ENCODE peak calls at places on chromosomes 7 and 10, in eight cellular contexts. One of them, this sample, is unnamed.
A peak's percentile ranks its signal among the peaks of the same experiment; 100 is the strongest.

GRCh38 chr10:109992485-109992884 is 15.3 kb upstream of the ADD3 start:
- DNase-seq in CD4-positive, alpha-beta T cell: no peak
- DNase-seq in esophagus squamous epithelium: no peak
- DNase-seq in SK-N-SH: no peak
- DNase-seq in retinal pigment epithelial cell: no peak
- DNase-seq in dorsolateral prefrontal cortex: no peak
- DNase-seq in endothelial cell: no peak
- DNase-seq in tibial nerve: no peak
- DNase-seq in this sample: no peak

GRCh38 chr10:69588358-69588757 is 15.1 kb upstream of the NEUROG3 start:
- DNase-seq in CD4-positive, alpha-beta T cell: no peak
- DNase-seq in esophagus squamous epithelium: no peak
- DNase-seq in SK-N-SH: no peak
- DNase-seq in retinal pigment epithelial cell: no peak
- DNase-seq in dorsolateral prefrontal cortex: no peak
- DNase-seq in endothelial cell: no peak
- DNase-seq in tibial nerve: no peak
- DNase-seq in this sample: no peak

GRCh38 chr7:36742911-36743775 is 18.8 kb upstream of the AOAH start:
- DNase-seq in CD4-positive, alpha-beta T cell: no peak
- DNase-seq in esophagus squamous epithelium: no peak
- DNase-seq in SK-N-SH: no peak
- DNase-seq in retinal pigment epithelial cell: no peak
- DNase-seq in dorsolateral prefrontal cortex: no peak
- DNase-seq in endothelial cell: no peak
- DNase-seq in tibial nerve: no peak
- DNase-seq in this sample: no peak

GRCh38 chr10:6667679-6668270 is 87.7 kb upstream of the PRKCQ start:
- DNase-seq in CD4-positive, alpha-beta T cell: no peak
- DNase-seq in esophagus squamous epithelium: no peak
- DNase-seq in SK-N-SH: peak; percentile 48
- DNase-seq in retinal pigment epithelial cell: no peak
- DNase-seq in dorsolateral prefrontal cortex: no peak
- DNase-seq in endothelial cell: peak; percentile 64
- DNase-seq in tibial nerve: peak; percentile 16
- DNase-seq in this sample: peak; percentile 53

GRCh38 chr7:46791180-46791579 is 790.7 kb downstream of the TNS3 start:
- DNase-seq in CD4-positive, alpha-beta T cell: no peak
- DNase-seq in esophagus squamous epithelium: no peak
- DNase-seq in SK-N-SH: no peak
- DNase-seq in retinal pigment epithelial cell: peak; percentile 37
- DNase-seq in dorsolateral prefrontal cortex: no peak
- DNase-seq in endothelial cell: no peak
- DNase-seq in tibial nerve: no peak
- DNase-seq in this sample: no peak

GRCh38 chr7:102227371-102227770 is 59.3 kb upstream of the SH2B2 start:
- DNase-seq in CD4-positive, alpha-beta T cell: no peak
- DNase-seq in esophagus squamous epithelium: no peak
- DNase-seq in SK-N-SH: no peak
- DNase-seq in retinal pigment epithelial cell: no peak
- DNase-seq in dorsolateral prefrontal cortex: no peak
- DNase-seq in endothelial cell: no peak
- DNase-seq in tibial nerve: no peak
- DNase-seq in this sample: no peak

GRCh38 chr10:98246911-98247820 is 20.8 kb downstream of the LOXL4 start:
- DNase-seq in CD4-positive, alpha-beta T cell: no peak
- DNase-seq in esophagus squamous epithelium: no peak
- DNase-seq in SK-N-SH: no peak
- DNase-seq in retinal pigment epithelial cell: no peak
- DNase-seq in dorsolateral prefrontal cortex: no peak
- DNase-seq in endothelial cell: no peak
- DNase-seq in tibial nerve: no peak
- DNase-seq in this sample: no peak

GRCh38 chr10:33897255-33897893 is 562.9 kb upstream of the NRP1 start:
- DNase-seq in CD4-positive, alpha-beta T cell: no peak
- DNase-seq in esophagus squamous epithelium: no peak
- DNase-seq in SK-N-SH: no peak
- DNase-seq in retinal pigment epithelial cell: no peak
- DNase-seq in dorsolateral prefrontal cortex: no peak
- DNase-seq in endothelial cell: no peak
- DNase-seq in tibial nerve: no peak
- DNase-seq in this sample: no peak

GRCh38 chr10:118870467-118871243 is 115.9 kb upstream of the CACUL1 start:
- DNase-seq in CD4-positive, alpha-beta T cell: no peak
- DNase-seq in esophagus squamous epithelium: no peak
- DNase-seq in SK-N-SH: peak; percentile 30
- DNase-seq in retinal pigment epithelial cell: peak; percentile 76
- DNase-seq in dorsolateral prefrontal cortex: no peak
- DNase-seq in endothelial cell: peak; percentile 30
- DNase-seq in tibial nerve: no peak
- DNase-seq in this sample: peak; percentile 33

GRCh38 chr10:25017247-25017590 is 807 bp downstream of the THNSL1 start:
- DNase-seq in CD4-positive, alpha-beta T cell: no peak
- DNase-seq in esophagus squamous epithelium: no peak
- DNase-seq in SK-N-SH: peak; percentile 29
- DNase-seq in retinal pigment epithelial cell: no peak
- DNase-seq in dorsolateral prefrontal cortex: no peak
- DNase-seq in endothelial cell: peak; percentile 11
- DNase-seq in tibial nerve: peak; percentile 7
- DNase-seq in this sample: no peak

GRCh38 chr10:87670591-87670990 is 10.9 kb downstream of the PAPSS2 start:
- DNase-seq in CD4-positive, alpha-beta T cell: no peak
- DNase-seq in esophagus squamous epithelium: no peak
- DNase-seq in SK-N-SH: no peak
- DNase-seq in retinal pigment epithelial cell: no peak
- DNase-seq in dorsolateral prefrontal cortex: no peak
- DNase-seq in endothelial cell: no peak
- DNase-seq in tibial nerve: no peak
- DNase-seq in this sample: no peak

GRCh38 chr10:84004206-84004605 is 135.1 kb upstream of the GHITM start:
- DNase-seq in CD4-positive, alpha-beta T cell: no peak
- DNase-seq in esophagus squamous epithelium: no peak
- DNase-seq in SK-N-SH: no peak
- DNase-seq in retinal pigment epithelial cell: no peak
- DNase-seq in dorsolateral prefrontal cortex: no peak
- DNase-seq in endothelial cell: no peak
- DNase-seq in tibial nerve: no peak
- DNase-seq in this sample: no peak

GRCh38 chr10:33258951-33259350 is 75.5 kb downstream of the NRP1 start:
- DNase-seq in CD4-positive, alpha-beta T cell: no peak
- DNase-seq in esophagus squamous epithelium: no peak
- DNase-seq in SK-N-SH: no peak
- DNase-seq in retinal pigment epithelial cell: no peak
- DNase-seq in dorsolateral prefrontal cortex: no peak
- DNase-seq in endothelial cell: no peak
- DNase-seq in tibial nerve: no peak
- DNase-seq in this sample: no peak

GRCh38 chr7:100965723-100966541 is 3.4 kb upstream of the MUC12 start:
- DNase-seq in CD4-positive, alpha-beta T cell: peak; percentile 52
- DNase-seq in esophagus squamous epithelium: no peak
- DNase-seq in SK-N-SH: peak; percentile 99
- DNase-seq in retinal pigment epithelial cell: no peak
- DNase-seq in dorsolateral prefrontal cortex: no peak
- DNase-seq in endothelial cell: peak; percentile 100
- DNase-seq in tibial nerve: peak; percentile 38
- DNase-seq in this sample: peak; percentile 88

GRCh38 chr7:96484091-96484490 is 162.2 kb upstream of the SLC25A13 start:
- DNase-seq in CD4-positive, alpha-beta T cell: no peak
- DNase-seq in esophagus squamous epithelium: no peak
- DNase-seq in SK-N-SH: no peak
- DNase-seq in retinal pigment epithelial cell: no peak
- DNase-seq in dorsolateral prefrontal cortex: no peak
- DNase-seq in endothelial cell: no peak
- DNase-seq in tibial nerve: no peak
- DNase-seq in this sample: no peak

GRCh38 chr10:84292502-84292901 is 35.9 kb upstream of the CCSER2 start:
- DNase-seq in CD4-positive, alpha-beta T cell: no peak
- DNase-seq in esophagus squamous epithelium: no peak
- DNase-seq in SK-N-SH: no peak
- DNase-seq in retinal pigment epithelial cell: no peak
- DNase-seq in dorsolateral prefrontal cortex: no peak
- DNase-seq in endothelial cell: no peak
- DNase-seq in tibial nerve: no peak
- DNase-seq in this sample: no peak

GRCh38 chr7:11228515-11228914 is 254.8 kb downstream of the PHF14 start:
- DNase-seq in CD4-positive, alpha-beta T cell: no peak
- DNase-seq in esophagus squamous epithelium: no peak
- DNase-seq in SK-N-SH: no peak
- DNase-seq in retinal pigment epithelial cell: no peak
- DNase-seq in dorsolateral prefrontal cortex: no peak
- DNase-seq in endothelial cell: no peak
- DNase-seq in tibial nerve: peak; percentile 95
- DNase-seq in this sample: no peak

DNA sequence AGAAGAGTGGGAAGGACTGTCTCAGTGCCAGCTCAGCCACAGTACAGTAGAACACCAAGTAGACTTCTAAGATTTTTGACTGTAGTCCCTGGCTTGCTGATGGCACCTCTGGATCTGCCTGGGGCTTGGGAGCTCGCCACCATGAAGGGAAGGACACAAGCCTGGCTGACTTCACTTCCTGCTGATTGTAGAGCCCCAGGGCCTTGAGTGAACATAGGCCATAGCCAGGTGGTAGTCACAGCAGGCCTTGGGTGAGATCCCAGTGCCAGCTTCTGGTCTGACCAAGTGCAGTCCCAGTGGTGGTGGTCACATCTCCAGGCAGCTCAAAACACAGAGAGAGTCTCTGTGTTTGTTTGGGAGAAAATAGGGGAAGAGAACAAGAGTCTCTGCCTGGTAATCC is 57.6 kb upstream of the HBP1 start:
- DNase-seq in CD4-positive, alpha-beta T cell: no peak
- DNase-seq in esophagus squamous epithelium: no peak
- DNase-seq in SK-N-SH: no peak
- DNase-seq in retinal pigment epithelial cell: no peak
- DNase-seq in dorsolateral prefrontal cortex: no peak
- DNase-seq in endothelial cell: no peak
- DNase-seq in tibial nerve: no peak
- DNase-seq in this sample: no peak
- TF ChIP-seq CTCF in CD4-positive, alpha-beta T cell: no peak
- TF ChIP-seq CTCF in esophagus squamous epithelium: no peak
- TF ChIP-seq CTCF in SK-N-SH: no peak
- TF ChIP-seq CTCF in retinal pigment epithelial cell: no peak
- TF ChIP-seq CTCF in dorsolateral prefrontal cortex: no peak
- TF ChIP-seq CTCF in endothelial cell: no peak
- TF ChIP-seq CTCF in tibial nerve: no peak
- TF ChIP-seq CTCF in this sample: no peak

GRCh38 chr10:73159038-73159648 is 8.7 kb downstream of the ECD start:
- DNase-seq in CD4-positive, alpha-beta T cell: peak; percentile 36
- DNase-seq in esophagus squamous epithelium: no peak
- DNase-seq in SK-N-SH: peak; percentile 59
- DNase-seq in retinal pigment epithelial cell: no peak
- DNase-seq in dorsolateral prefrontal cortex: no peak
- DNase-seq in endothelial cell: peak; percentile 54
- DNase-seq in tibial nerve: peak; percentile 63
- DNase-seq in this sample: peak; percentile 67
- TF ChIP-seq CTCF in CD4-positive, alpha-beta T cell: peak; percentile 93
- TF ChIP-seq CTCF in esophagus squamous epithelium: peak; percentile 78
- TF ChIP-seq CTCF in SK-N-SH: peak; percentile 89
- TF ChIP-seq CTCF in retinal pigment epithelial cell: peak; percentile 76
- TF ChIP-seq CTCF in dorsolateral prefrontal cortex: peak; percentile 81
- TF ChIP-seq CTCF in endothelial cell: peak; percentile 86
- TF ChIP-seq CTCF in tibial nerve: peak; percentile 75
- TF ChIP-seq CTCF in this sample: peak; percentile 61

DNA sequence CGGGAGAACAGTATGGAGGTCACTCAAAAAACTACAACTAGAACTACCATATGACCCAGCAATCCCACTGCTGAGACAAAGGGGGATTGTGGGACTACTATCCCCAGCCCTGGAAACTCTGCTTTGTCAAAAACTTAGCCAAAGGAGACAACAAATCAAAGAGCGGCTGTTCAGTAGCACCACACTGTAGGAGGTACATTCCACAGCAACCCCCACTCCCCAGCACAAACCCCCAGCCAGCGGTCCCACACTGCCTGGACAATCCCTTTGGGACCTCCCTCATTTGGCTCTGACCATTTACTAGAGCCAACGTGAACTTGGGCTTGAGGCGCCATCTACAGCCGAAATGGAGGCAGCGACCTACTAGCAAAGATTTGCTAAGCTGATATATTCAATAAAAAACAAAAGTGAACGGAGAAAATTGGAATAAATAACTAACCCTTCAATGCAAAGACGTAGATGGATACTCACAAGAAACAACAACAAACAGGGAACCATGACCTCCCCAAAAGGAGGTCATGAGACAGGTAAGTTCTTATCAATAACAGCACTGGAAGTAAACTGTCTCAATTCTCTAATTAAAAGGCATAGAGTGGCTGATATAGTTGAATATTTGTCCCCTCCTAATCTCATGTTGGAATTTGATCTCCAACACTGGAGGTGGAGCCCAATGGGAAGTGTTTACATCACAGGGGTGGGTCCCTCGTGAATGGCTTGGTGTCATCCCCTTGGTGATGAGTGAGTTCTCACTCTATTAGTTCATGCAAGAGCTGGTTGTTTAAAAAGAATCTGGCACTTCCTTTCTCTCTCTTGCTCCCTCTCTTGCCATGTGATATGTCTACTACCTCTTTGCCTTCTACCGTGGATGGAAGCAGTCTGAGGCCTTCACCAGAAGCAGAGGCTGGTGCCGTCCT is 119.0 kb upstream of the KCNMA1 start:
- DNase-seq in CD4-positive, alpha-beta T cell: no peak
- DNase-seq in esophagus squamous epithelium: no peak
- DNase-seq in SK-N-SH: peak; percentile 65
- DNase-seq in retinal pigment epithelial cell: peak; percentile 24
- DNase-seq in dorsolateral prefrontal cortex: no peak
- DNase-seq in endothelial cell: peak; percentile 57
- DNase-seq in tibial nerve: no peak
- DNase-seq in this sample: peak; percentile 64
- TF ChIP-seq CTCF in CD4-positive, alpha-beta T cell: no peak
- TF ChIP-seq CTCF in esophagus squamous epithelium: peak; percentile 42
- TF ChIP-seq CTCF in SK-N-SH: peak; percentile 89
- TF ChIP-seq CTCF in retinal pigment epithelial cell: peak; percentile 89
- TF ChIP-seq CTCF in dorsolateral prefrontal cortex: peak; percentile 56
- TF ChIP-seq CTCF in endothelial cell: peak; percentile 35
- TF ChIP-seq CTCF in tibial nerve: peak; percentile 14
- TF ChIP-seq CTCF in this sample: peak; percentile 86

GRCh38 chr7:103937680-103938079 is 51.8 kb downstream of the RELN start:
- DNase-seq in CD4-positive, alpha-beta T cell: no peak
- DNase-seq in esophagus squamous epithelium: no peak
- DNase-seq in SK-N-SH: no peak
- DNase-seq in retinal pigment epithelial cell: no peak
- DNase-seq in dorsolateral prefrontal cortex: no peak
- DNase-seq in endothelial cell: no peak
- DNase-seq in tibial nerve: no peak
- DNase-seq in this sample: no peak

GRCh38 chr7:103941978-103942377 is 47.5 kb downstream of the RELN start:
- DNase-seq in CD4-positive, alpha-beta T cell: no peak
- DNase-seq in esophagus squamous epithelium: no peak
- DNase-seq in SK-N-SH: no peak
- DNase-seq in retinal pigment epithelial cell: no peak
- DNase-seq in dorsolateral prefrontal cortex: no peak
- DNase-seq in endothelial cell: no peak
- DNase-seq in tibial nerve: no peak
- DNase-seq in this sample: no peak

GRCh38 chr7:103936558-103936957 is 52.9 kb downstream of the RELN start:
- DNase-seq in CD4-positive, alpha-beta T cell: no peak
- DNase-seq in esophagus squamous epithelium: no peak
- DNase-seq in SK-N-SH: no peak
- DNase-seq in retinal pigment epithelial cell: no peak
- DNase-seq in dorsolateral prefrontal cortex: no peak
- DNase-seq in endothelial cell: no peak
- DNase-seq in tibial nerve: no peak
- DNase-seq in this sample: no peak

GRCh38 chr7:103944230-103944900 is 45.1 kb downstream of the RELN start:
- DNase-seq in CD4-positive, alpha-beta T cell: no peak
- DNase-seq in esophagus squamous epithelium: no peak
- DNase-seq in SK-N-SH: no peak
- DNase-seq in retinal pigment epithelial cell: no peak
- DNase-seq in dorsolateral prefrontal cortex: no peak
- DNase-seq in endothelial cell: no peak
- DNase-seq in tibial nerve: no peak
- DNase-seq in this sample: no peak

GRCh38 chr7:103940382-103941268 is 48.8 kb downstream of the RELN start:
- DNase-seq in CD4-positive, alpha-beta T cell: no peak
- DNase-seq in esophagus squamous epithelium: no peak
- DNase-seq in SK-N-SH: no peak
- DNase-seq in retinal pigment epithelial cell: no peak
- DNase-seq in dorsolateral prefrontal cortex: no peak
- DNase-seq in endothelial cell: no peak
- DNase-seq in tibial nerve: no peak
- DNase-seq in this sample: no peak
- TF ChIP-seq CTCF in CD4-positive, alpha-beta T cell: no peak
- TF ChIP-seq CTCF in esophagus squamous epithelium: no peak
- TF ChIP-seq CTCF in SK-N-SH: no peak
- TF ChIP-seq CTCF in retinal pigment epithelial cell: no peak
- TF ChIP-seq CTCF in dorsolateral prefrontal cortex: no peak
- TF ChIP-seq CTCF in endothelial cell: no peak
- TF ChIP-seq CTCF in tibial nerve: no peak
- TF ChIP-seq CTCF in this sample: no peak

This sample was measured in Calu3.